ENCODE peak calls at places on chromosome 13, in eight cellular contexts. One of them, this sample, is unnamed.

GRCh38 chr13:33252103-33252502 is 33.5 kb downstream of the STARD13 start:
- DNase-seq in GM12865: no peak
- DNase-seq in stimulated activated CD4-positive, alpha-beta T cell treated with anti-CD3 and anti-CD28 coated beads, Interleukin-1b, Interleukin-23, amount 100 ng/mL, for 4 hours: no peak
- DNase-seq in A172: no peak
- DNase-seq in stimulated activated CD8-positive, alpha-beta memory T cell treated with anti-CD3 and anti-CD28 coated beads, Interleukin-2, amount 100 ng/mL, for 1 hour: no peak
- DNase-seq in EL: no peak
- DNase-seq in breast epithelium: no peak
- DNase-seq in anterior cingulate cortex: no peak
- DNase-seq in this sample: no peak

GRCh38 chr13:101465877-101466276 is 13.4 kb downstream of the ITGBL1 start:
- DNase-seq in stimulated activated CD8-positive, alpha-beta memory T cell treated with anti-CD3 and anti-CD28 coated beads, Interleukin-2, amount 100 ng/mL, for 1 hour: no peak
- DNase-seq in breast epithelium: no peak
- DNase-seq in stimulated activated CD4-positive, alpha-beta T cell treated with anti-CD3 and anti-CD28 coated beads, Interleukin-1b, Interleukin-23, amount 100 ng/mL, for 4 hours: no peak
- DNase-seq in A172: no peak
- DNase-seq in anterior cingulate cortex: no peak
- DNase-seq in EL: peak
- DNase-seq in GM12865: no peak
- DNase-seq in this sample: no peak

GRCh38 chr13:35479223-35479536 is 2.7 kb upstream of the MAB21L1 start:
- DNase-seq in anterior cingulate cortex: no peak
- DNase-seq in A172: no peak
- DNase-seq in breast epithelium: no peak
- DNase-seq in EL: peak
- DNase-seq in stimulated activated CD4-positive, alpha-beta T cell treated with anti-CD3 and anti-CD28 coated beads, Interleukin-1b, Interleukin-23, amount 100 ng/mL, for 4 hours: no peak
- DNase-seq in stimulated activated CD8-positive, alpha-beta memory T cell treated with anti-CD3 and anti-CD28 coated beads, Interleukin-2, amount 100 ng/mL, for 1 hour: no peak
- DNase-seq in GM12865: no peak
- DNase-seq in this sample: no peak

GRCh38 chr13:80611310-80611709 is 270.4 kb upstream of the SPRY2 start:
- DNase-seq in anterior cingulate cortex: no peak
- DNase-seq in breast epithelium: no peak
- DNase-seq in GM12865: no peak
- DNase-seq in A172: no peak
- DNase-seq in stimulated activated CD4-positive, alpha-beta T cell treated with anti-CD3 and anti-CD28 coated beads, Interleukin-1b, Interleukin-23, amount 100 ng/mL, for 4 hours: no peak
- DNase-seq in stimulated activated CD8-positive, alpha-beta memory T cell treated with anti-CD3 and anti-CD28 coated beads, Interleukin-2, amount 100 ng/mL, for 1 hour: no peak
- DNase-seq in EL: no peak
- DNase-seq in this sample: no peak

GRCh38 chr13:80374453-80374852 is 33.5 kb upstream of the SPRY2 start:
- DNase-seq in stimulated activated CD8-positive, alpha-beta memory T cell treated with anti-CD3 and anti-CD28 coated beads, Interleukin-2, amount 100 ng/mL, for 1 hour: no peak
- DNase-seq in EL: no peak
- DNase-seq in stimulated activated CD4-positive, alpha-beta T cell treated with anti-CD3 and anti-CD28 coated beads, Interleukin-1b, Interleukin-23, amount 100 ng/mL, for 4 hours: no peak
- DNase-seq in anterior cingulate cortex: no peak
- DNase-seq in GM12865: no peak
- DNase-seq in breast epithelium: peak
- DNase-seq in A172: no peak
- DNase-seq in this sample: peak

GRCh38 chr13:20873348-20873747 is 29.2 kb downstream of the XPO4 start:
- DNase-seq in anterior cingulate cortex: no peak
- DNase-seq in EL: peak
- DNase-seq in A172: peak
- DNase-seq in breast epithelium: no peak
- DNase-seq in stimulated activated CD8-positive, alpha-beta memory T cell treated with anti-CD3 and anti-CD28 coated beads, Interleukin-2, amount 100 ng/mL, for 1 hour: no peak
- DNase-seq in stimulated activated CD4-positive, alpha-beta T cell treated with anti-CD3 and anti-CD28 coated beads, Interleukin-1b, Interleukin-23, amount 100 ng/mL, for 4 hours: no peak
- DNase-seq in GM12865: no peak
- DNase-seq in this sample: no peak

GRCh38 chr13:65330691-65331090 is 1899.4 kb downstream of the PCDH9 start:
- DNase-seq in anterior cingulate cortex: no peak
- DNase-seq in EL: no peak
- DNase-seq in stimulated activated CD4-positive, alpha-beta T cell treated with anti-CD3 and anti-CD28 coated beads, Interleukin-1b, Interleukin-23, amount 100 ng/mL, for 4 hours: no peak
- DNase-seq in breast epithelium: no peak
- DNase-seq in A172: no peak
- DNase-seq in stimulated activated CD8-positive, alpha-beta memory T cell treated with anti-CD3 and anti-CD28 coated beads, Interleukin-2, amount 100 ng/mL, for 1 hour: no peak
- DNase-seq in GM12865: no peak
- DNase-seq in this sample: no peak

GRCh38 chr13:98083936-98084335 is 59.0 kb upstream of the FARP1 start:
- DNase-seq in A172: no peak
- DNase-seq in EL: no peak
- DNase-seq in stimulated activated CD4-positive, alpha-beta T cell treated with anti-CD3 and anti-CD28 coated beads, Interleukin-1b, Interleukin-23, amount 100 ng/mL, for 4 hours: no peak
- DNase-seq in GM12865: no peak
- DNase-seq in anterior cingulate cortex: no peak
- DNase-seq in stimulated activated CD8-positive, alpha-beta memory T cell treated with anti-CD3 and anti-CD28 coated beads, Interleukin-2, amount 100 ng/mL, for 1 hour: no peak
- DNase-seq in breast epithelium: no peak
- DNase-seq in this sample: no peak

GRCh38 chr13:82900453-82900852 is 981.8 kb downstream of the SLITRK1 start:
- DNase-seq in stimulated activated CD8-positive, alpha-beta memory T cell treated with anti-CD3 and anti-CD28 coated beads, Interleukin-2, amount 100 ng/mL, for 1 hour: no peak
- DNase-seq in anterior cingulate cortex: no peak
- DNase-seq in EL: no peak
- DNase-seq in breast epithelium: no peak
- DNase-seq in A172: no peak
- DNase-seq in stimulated activated CD4-positive, alpha-beta T cell treated with anti-CD3 and anti-CD28 coated beads, Interleukin-1b, Interleukin-23, amount 100 ng/mL, for 4 hours: no peak
- DNase-seq in GM12865: no peak
- DNase-seq in this sample: no peak

GRCh38 chr13:20331949-20332348 is 99.8 kb upstream of the GJB6 start:
- DNase-seq in A172: no peak
- DNase-seq in EL: no peak
- DNase-seq in anterior cingulate cortex: no peak
- DNase-seq in stimulated activated CD8-positive, alpha-beta memory T cell treated with anti-CD3 and anti-CD28 coated beads, Interleukin-2, amount 100 ng/mL, for 1 hour: no peak
- DNase-seq in stimulated activated CD4-positive, alpha-beta T cell treated with anti-CD3 and anti-CD28 coated beads, Interleukin-1b, Interleukin-23, amount 100 ng/mL, for 4 hours: no peak
- DNase-seq in GM12865: no peak
- DNase-seq in breast epithelium: no peak
- DNase-seq in this sample: no peak

GRCh38 chr13:60000081-60000480 is 163.6 kb downstream of the DIAPH3 start:
- DNase-seq in stimulated activated CD8-positive, alpha-beta memory T cell treated with anti-CD3 and anti-CD28 coated beads, Interleukin-2, amount 100 ng/mL, for 1 hour: no peak
- DNase-seq in EL: no peak
- DNase-seq in A172: no peak
- DNase-seq in anterior cingulate cortex: no peak
- DNase-seq in GM12865: no peak
- DNase-seq in breast epithelium: no peak
- DNase-seq in stimulated activated CD4-positive, alpha-beta T cell treated with anti-CD3 and anti-CD28 coated beads, Interleukin-1b, Interleukin-23, amount 100 ng/mL, for 4 hours: no peak
- DNase-seq in this sample: no peak

GRCh38 chr13:109448629-109449028 is 337.8 kb downstream of the IRS2 start:
- DNase-seq in stimulated activated CD8-positive, alpha-beta memory T cell treated with anti-CD3 and anti-CD28 coated beads, Interleukin-2, amount 100 ng/mL, for 1 hour: no peak
- DNase-seq in stimulated activated CD4-positive, alpha-beta T cell treated with anti-CD3 and anti-CD28 coated beads, Interleukin-1b, Interleukin-23, amount 100 ng/mL, for 4 hours: no peak
- DNase-seq in GM12865: no peak
- DNase-seq in A172: no peak
- DNase-seq in anterior cingulate cortex: no peak
- DNase-seq in EL: no peak
- DNase-seq in breast epithelium: no peak
- DNase-seq in this sample: no peak

GRCh38 chr13:32881792-32882175 is 134.4 kb upstream of the KL start:
- DNase-seq in A172: no peak
- DNase-seq in stimulated activated CD4-positive, alpha-beta T cell treated with anti-CD3 and anti-CD28 coated beads, Interleukin-1b, Interleukin-23, amount 100 ng/mL, for 4 hours: no peak
- DNase-seq in breast epithelium: no peak
- DNase-seq in GM12865: no peak
- DNase-seq in EL: no peak
- DNase-seq in stimulated activated CD8-positive, alpha-beta memory T cell treated with anti-CD3 and anti-CD28 coated beads, Interleukin-2, amount 100 ng/mL, for 1 hour: no peak
- DNase-seq in anterior cingulate cortex: no peak
- DNase-seq in this sample: no peak

GRCh38 chr13:47008318-47008717 is 111.5 kb upstream of the HTR2A start:
- DNase-seq in stimulated activated CD8-positive, alpha-beta memory T cell treated with anti-CD3 and anti-CD28 coated beads, Interleukin-2, amount 100 ng/mL, for 1 hour: no peak
- DNase-seq in stimulated activated CD4-positive, alpha-beta T cell treated with anti-CD3 and anti-CD28 coated beads, Interleukin-1b, Interleukin-23, amount 100 ng/mL, for 4 hours: no peak
- DNase-seq in breast epithelium: no peak
- DNase-seq in anterior cingulate cortex: no peak
- DNase-seq in EL: no peak
- DNase-seq in GM12865: no peak
- DNase-seq in A172: no peak
- DNase-seq in this sample: no peak

GRCh38 chr13:50809133-50810090 is 34.1 kb downstream of the DLEU7 start:
- DNase-seq in breast epithelium: no peak
- DNase-seq in stimulated activated CD4-positive, alpha-beta T cell treated with anti-CD3 and anti-CD28 coated beads, Interleukin-1b, Interleukin-23, amount 100 ng/mL, for 4 hours: no peak
- DNase-seq in anterior cingulate cortex: no peak
- DNase-seq in GM12865: no peak
- DNase-seq in stimulated activated CD8-positive, alpha-beta memory T cell treated with anti-CD3 and anti-CD28 coated beads, Interleukin-2, amount 100 ng/mL, for 1 hour: no peak
- DNase-seq in EL: no peak
- DNase-seq in A172: no peak
- DNase-seq in this sample: no peak

GRCh38 chr13:110168999-110169933 is 137.7 kb downstream of the COL4A1 start:
- DNase-seq in EL: no peak
- DNase-seq in stimulated activated CD8-positive, alpha-beta memory T cell treated with anti-CD3 and anti-CD28 coated beads, Interleukin-2, amount 100 ng/mL, for 1 hour: no peak
- DNase-seq in A172: no peak
- DNase-seq in stimulated activated CD4-positive, alpha-beta T cell treated with anti-CD3 and anti-CD28 coated beads, Interleukin-1b, Interleukin-23, amount 100 ng/mL, for 4 hours: no peak
- DNase-seq in anterior cingulate cortex: no peak
- DNase-seq in GM12865: no peak
- DNase-seq in breast epithelium: no peak
- DNase-seq in this sample: no peak

GRCh38 chr13:34207334-34207733 is 389.4 kb downstream of the RFC3 start:
- DNase-seq in stimulated activated CD4-positive, alpha-beta T cell treated with anti-CD3 and anti-CD28 coated beads, Interleukin-1b, Interleukin-23, amount 100 ng/mL, for 4 hours: no peak
- DNase-seq in A172: peak
- DNase-seq in breast epithelium: no peak
- DNase-seq in GM12865: no peak
- DNase-seq in stimulated activated CD8-positive, alpha-beta memory T cell treated with anti-CD3 and anti-CD28 coated beads, Interleukin-2, amount 100 ng/mL, for 1 hour: no peak
- DNase-seq in anterior cingulate cortex: no peak
- DNase-seq in EL: peak
- DNase-seq in this sample: no peak

GRCh38 chr13:29935309-29935981 is 85.0 kb upstream of the UBL3 start:
- DNase-seq in anterior cingulate cortex: no peak
- DNase-seq in A172: no peak
- DNase-seq in breast epithelium: no peak
- DNase-seq in EL: no peak
- DNase-seq in stimulated activated CD8-positive, alpha-beta memory T cell treated with anti-CD3 and anti-CD28 coated beads, Interleukin-2, amount 100 ng/mL, for 1 hour: peak
- DNase-seq in GM12865: peak
- DNase-seq in stimulated activated CD4-positive, alpha-beta T cell treated with anti-CD3 and anti-CD28 coated beads, Interleukin-1b, Interleukin-23, amount 100 ng/mL, for 4 hours: peak
- DNase-seq in this sample: no peak

GRCh38 chr13:28467886-28468519 is 26.9 kb downstream of the FLT1 start:
- DNase-seq in GM12865: no peak
- DNase-seq in stimulated activated CD4-positive, alpha-beta T cell treated with anti-CD3 and anti-CD28 coated beads, Interleukin-1b, Interleukin-23, amount 100 ng/mL, for 4 hours: no peak
- DNase-seq in breast epithelium: no peak
- DNase-seq in anterior cingulate cortex: no peak
- DNase-seq in stimulated activated CD8-positive, alpha-beta memory T cell treated with anti-CD3 and anti-CD28 coated beads, Interleukin-2, amount 100 ng/mL, for 1 hour: no peak
- DNase-seq in A172: no peak
- DNase-seq in EL: no peak
- DNase-seq in this sample: no peak

GRCh38 chr13:26873174-26873698 is 112.7 kb upstream of the GPR12 start:
- DNase-seq in stimulated activated CD8-positive, alpha-beta memory T cell treated with anti-CD3 and anti-CD28 coated beads, Interleukin-2, amount 100 ng/mL, for 1 hour: no peak
- DNase-seq in breast epithelium: no peak
- DNase-seq in EL: no peak
- DNase-seq in anterior cingulate cortex: no peak
- DNase-seq in GM12865: no peak
- DNase-seq in stimulated activated CD4-positive, alpha-beta T cell treated with anti-CD3 and anti-CD28 coated beads, Interleukin-1b, Interleukin-23, amount 100 ng/mL, for 4 hours: no peak
- DNase-seq in A172: no peak
- DNase-seq in this sample: no peak

GRCh38 chr13:38866649-38867048 is 124.0 kb downstream of the STOML3 start:
- DNase-seq in anterior cingulate cortex: no peak
- DNase-seq in stimulated activated CD4-positive, alpha-beta T cell treated with anti-CD3 and anti-CD28 coated beads, Interleukin-1b, Interleukin-23, amount 100 ng/mL, for 4 hours: no peak
- DNase-seq in EL: peak
- DNase-seq in stimulated activated CD8-positive, alpha-beta memory T cell treated with anti-CD3 and anti-CD28 coated beads, Interleukin-2, amount 100 ng/mL, for 1 hour: no peak
- DNase-seq in A172: no peak
- DNase-seq in GM12865: no peak
- DNase-seq in breast epithelium: no peak
- DNase-seq in this sample: no peak

GRCh38 chr13:59776924-59777690 is 386.6 kb downstream of the DIAPH3 start:
- DNase-seq in EL: peak
- DNase-seq in anterior cingulate cortex: no peak
- DNase-seq in stimulated activated CD8-positive, alpha-beta memory T cell treated with anti-CD3 and anti-CD28 coated beads, Interleukin-2, amount 100 ng/mL, for 1 hour: no peak
- DNase-seq in breast epithelium: no peak
- DNase-seq in A172: peak
- DNase-seq in stimulated activated CD4-positive, alpha-beta T cell treated with anti-CD3 and anti-CD28 coated beads, Interleukin-1b, Interleukin-23, amount 100 ng/mL, for 4 hours: no peak
- DNase-seq in GM12865: peak
- DNase-seq in this sample: no peak